ENCODE peak calls at places on chromosome 14, in ten cellular contexts. One of them, this sample, is unnamed. For H3K36me3, the result is how much of the 10 kb centered on the place peaks cover.

GRCh38 chr14:97692084-97692483 is 894.9 kb downstream of the VRK1 start:
- DNase-seq in right lobe of liver: no peak
- DNase-seq in heart left ventricle: no peak
- DNase-seq in suprapubic skin: no peak
- DNase-seq in Peyer's patch: no peak
- DNase-seq in adrenal gland: no peak
- DNase-seq in ovary: no peak
- DNase-seq in H1: no peak
- DNase-seq in tibial nerve: no peak
- DNase-seq in prostate gland: no peak
- DNase-seq in this sample: no peak

GRCh38 chr14:24690492-24690891 is 56.5 kb upstream of the GZMB start:
- DNase-seq in H1: peak
- DNase-seq in prostate gland: no peak
- DNase-seq in right lobe of liver: no peak
- DNase-seq in Peyer's patch: no peak
- DNase-seq in tibial nerve: no peak
- DNase-seq in ovary: no peak
- DNase-seq in suprapubic skin: no peak
- DNase-seq in heart left ventricle: no peak
- DNase-seq in adrenal gland: no peak
- DNase-seq in this sample: no peak

GRCh38 chr14:32588448-32589320 is 259.6 kb downstream of the AKAP6 start:
- DNase-seq in right lobe of liver: no peak
- DNase-seq in heart left ventricle: no peak
- DNase-seq in prostate gland: no peak
- DNase-seq in Peyer's patch: no peak
- DNase-seq in adrenal gland: no peak
- DNase-seq in ovary: no peak
- DNase-seq in tibial nerve: no peak
- DNase-seq in suprapubic skin: no peak
- DNase-seq in H1: no peak
- DNase-seq in this sample: no peak

GRCh38 chr14:57865066-57865449 is 834 bp downstream of the SLC35F4 start:
- DNase-seq in right lobe of liver: no peak
- DNase-seq in Peyer's patch: no peak
- DNase-seq in ovary: peak
- DNase-seq in suprapubic skin: no peak
- DNase-seq in tibial nerve: no peak
- DNase-seq in heart left ventricle: no peak
- DNase-seq in H1: no peak
- DNase-seq in prostate gland: no peak
- DNase-seq in adrenal gland: no peak
- DNase-seq in this sample: no peak

GRCh38 chr14:38838049-38838978 is 264.7 kb downstream of the SEC23A start:
- DNase-seq in Peyer's patch: peak
- DNase-seq in H1: no peak
- DNase-seq in adrenal gland: no peak
- DNase-seq in ovary: no peak
- DNase-seq in right lobe of liver: no peak
- DNase-seq in suprapubic skin: no peak
- DNase-seq in heart left ventricle: no peak
- DNase-seq in prostate gland: no peak
- DNase-seq in tibial nerve: no peak
- DNase-seq in this sample: peak

GRCh38 chr14:32601908-32602307 is 272.8 kb downstream of the AKAP6 start:
- DNase-seq in Peyer's patch: no peak
- DNase-seq in adrenal gland: no peak
- DNase-seq in heart left ventricle: no peak
- DNase-seq in suprapubic skin: no peak
- DNase-seq in prostate gland: no peak
- DNase-seq in right lobe of liver: no peak
- DNase-seq in ovary: no peak
- DNase-seq in H1: no peak
- DNase-seq in tibial nerve: no peak
- DNase-seq in this sample: no peak

GRCh38 chr14:53537421-53538315 is 384.5 kb upstream of the DDHD1 start:
- DNase-seq in adrenal gland: no peak
- DNase-seq in tibial nerve: no peak
- DNase-seq in ovary: no peak
- DNase-seq in Peyer's patch: no peak
- DNase-seq in prostate gland: no peak
- DNase-seq in right lobe of liver: no peak
- DNase-seq in H1: no peak
- DNase-seq in suprapubic skin: no peak
- DNase-seq in heart left ventricle: no peak
- DNase-seq in this sample: peak

GRCh38 chr14:102086346-102086971 is 385 bp downstream of the HSP90AA1 start:
- DNase-seq in adrenal gland: peak
- DNase-seq in tibial nerve: peak
- DNase-seq in Peyer's patch: peak
- DNase-seq in ovary: peak
- DNase-seq in right lobe of liver: no peak
- DNase-seq in H1: no peak
- DNase-seq in prostate gland: peak
- DNase-seq in suprapubic skin: no peak
- DNase-seq in heart left ventricle: peak
- DNase-seq in this sample: peak

GRCh38 chr14:104770072-104770579 is 17.2 kb downstream of the SIVA1 start:
- DNase-seq in prostate gland: no peak
- DNase-seq in Peyer's patch: no peak
- DNase-seq in right lobe of liver: no peak
- DNase-seq in adrenal gland: no peak
- DNase-seq in tibial nerve: no peak
- DNase-seq in H1: no peak
- DNase-seq in ovary: no peak
- DNase-seq in heart left ventricle: peak
- DNase-seq in suprapubic skin: no peak
- DNase-seq in this sample: no peak

GRCh38 chr14:104771918-104772706 is 19.2 kb downstream of the SIVA1 start:
- DNase-seq in heart left ventricle: peak
- DNase-seq in Peyer's patch: no peak
- DNase-seq in tibial nerve: no peak
- DNase-seq in prostate gland: no peak
- DNase-seq in suprapubic skin: no peak
- DNase-seq in H1: no peak
- DNase-seq in right lobe of liver: no peak
- DNase-seq in adrenal gland: no peak
- DNase-seq in ovary: no peak
- DNase-seq in this sample: no peak

GRCh38 chr14:104771374-104771773 is 18.4 kb downstream of the SIVA1 start:
- DNase-seq in Peyer's patch: no peak
- DNase-seq in adrenal gland: no peak
- DNase-seq in ovary: no peak
- DNase-seq in right lobe of liver: no peak
- DNase-seq in suprapubic skin: no peak
- DNase-seq in prostate gland: no peak
- DNase-seq in tibial nerve: no peak
- DNase-seq in H1: no peak
- DNase-seq in heart left ventricle: peak
- DNase-seq in this sample: no peak

GRCh38 chr14:104769324-104770071 is 16.6 kb downstream of the SIVA1 start:
- DNase-seq in adrenal gland: no peak
- DNase-seq in ovary: no peak
- DNase-seq in tibial nerve: no peak
- DNase-seq in right lobe of liver: no peak
- DNase-seq in heart left ventricle: peak
- DNase-seq in prostate gland: no peak
- DNase-seq in H1: no peak
- DNase-seq in Peyer's patch: no peak
- DNase-seq in suprapubic skin: no peak
- DNase-seq in this sample: no peak

GRCh38 chr14:104770851-104771272 is 17.9 kb downstream of the SIVA1 start:
- DNase-seq in tibial nerve: no peak
- DNase-seq in ovary: no peak
- DNase-seq in adrenal gland: no peak
- DNase-seq in right lobe of liver: no peak
- DNase-seq in suprapubic skin: no peak
- DNase-seq in Peyer's patch: no peak
- DNase-seq in prostate gland: no peak
- DNase-seq in heart left ventricle: peak
- DNase-seq in H1: no peak
- DNase-seq in this sample: no peak
- H3K36me3 ChIP-seq in tibial nerve: under half
- H3K36me3 ChIP-seq in ovary: under half
- H3K36me3 ChIP-seq in adrenal gland: under half
- H3K36me3 ChIP-seq in right lobe of liver: under half
- H3K36me3 ChIP-seq in suprapubic skin: half or more
- H3K36me3 ChIP-seq in Peyer's patch: half or more
- H3K36me3 ChIP-seq in prostate gland: under half
- H3K36me3 ChIP-seq in heart left ventricle: half or more
- H3K36me3 ChIP-seq in H1: under half
- H3K36me3 ChIP-seq in this sample: under half

GRCh38 chr14:69612759-69613145 is 1.4 kb downstream of the SUSD6 start:
- DNase-seq in tibial nerve: no peak
- DNase-seq in ovary: no peak
- DNase-seq in Peyer's patch: no peak
- DNase-seq in right lobe of liver: no peak
- DNase-seq in heart left ventricle: no peak
- DNase-seq in suprapubic skin: no peak
- DNase-seq in adrenal gland: no peak
- DNase-seq in prostate gland: peak
- DNase-seq in H1: no peak
- DNase-seq in this sample: no peak

GRCh38 chr14:69614592-69614991 is 3.2 kb downstream of the SUSD6 start:
- DNase-seq in adrenal gland: no peak
- DNase-seq in heart left ventricle: peak
- DNase-seq in ovary: no peak
- DNase-seq in tibial nerve: peak
- DNase-seq in prostate gland: no peak
- DNase-seq in H1: no peak
- DNase-seq in suprapubic skin: no peak
- DNase-seq in right lobe of liver: no peak
- DNase-seq in Peyer's patch: no peak
- DNase-seq in this sample: peak

GRCh38 chr14:69612014-69612758 is 790 bp downstream of the SUSD6 start:
- DNase-seq in adrenal gland: peak
- DNase-seq in Peyer's patch: peak
- DNase-seq in prostate gland: peak
- DNase-seq in right lobe of liver: peak
- DNase-seq in tibial nerve: peak
- DNase-seq in heart left ventricle: peak
- DNase-seq in ovary: peak
- DNase-seq in suprapubic skin: no peak
- DNase-seq in H1: no peak
- DNase-seq in this sample: peak

GRCh38 chr14:69611264-69612013 is at the start of gene SUSD6:
- DNase-seq in heart left ventricle: peak
- DNase-seq in H1: peak
- DNase-seq in adrenal gland: peak
- DNase-seq in Peyer's patch: peak
- DNase-seq in ovary: peak
- DNase-seq in tibial nerve: peak
- DNase-seq in right lobe of liver: peak
- DNase-seq in prostate gland: peak
- DNase-seq in suprapubic skin: peak
- DNase-seq in this sample: peak

GRCh38 chr14:69613312-69614073 is 2.1 kb downstream of the SUSD6 start:
- DNase-seq in prostate gland: no peak
- DNase-seq in heart left ventricle: no peak
- DNase-seq in ovary: no peak
- DNase-seq in Peyer's patch: no peak
- DNase-seq in right lobe of liver: no peak
- DNase-seq in adrenal gland: no peak
- DNase-seq in tibial nerve: no peak
- DNase-seq in H1: no peak
- DNase-seq in suprapubic skin: no peak
- DNase-seq in this sample: no peak
- TF ChIP-seq POLR2A in prostate gland: no peak
- TF ChIP-seq POLR2A in heart left ventricle: no peak
- TF ChIP-seq POLR2A in ovary: no peak
- TF ChIP-seq POLR2A in Peyer's patch: no peak
- TF ChIP-seq POLR2A in right lobe of liver: no peak
- TF ChIP-seq POLR2A in adrenal gland: no peak
- TF ChIP-seq POLR2A in tibial nerve: no peak
- TF ChIP-seq POLR2A in H1: no peak
- TF ChIP-seq POLR2A in suprapubic skin: no peak
- TF ChIP-seq POLR2A in this sample: no peak

GRCh38 chr14:91292476-91292875 is 48.0 kb upstream of the GPR68 start:
- DNase-seq in tibial nerve: no peak
- DNase-seq in adrenal gland: no peak
- DNase-seq in suprapubic skin: no peak
- DNase-seq in ovary: no peak
- DNase-seq in H1: no peak
- DNase-seq in heart left ventricle: no peak
- DNase-seq in prostate gland: no peak
- DNase-seq in right lobe of liver: no peak
- DNase-seq in Peyer's patch: no peak
- DNase-seq in this sample: no peak
- H3K36me3 ChIP-seq in tibial nerve: under half
- H3K36me3 ChIP-seq in adrenal gland: under half
- H3K36me3 ChIP-seq in suprapubic skin: under half
- H3K36me3 ChIP-seq in ovary: under half
- H3K36me3 ChIP-seq in H1: under half
- H3K36me3 ChIP-seq in heart left ventricle: under half
- H3K36me3 ChIP-seq in prostate gland: under half
- H3K36me3 ChIP-seq in right lobe of liver: under half
- H3K36me3 ChIP-seq in Peyer's patch: half or more
- H3K36me3 ChIP-seq in this sample: under half

GRCh38 chr14:68316078-68316868 is 476.6 kb downstream of the ZFP36L1 start:
- DNase-seq in Peyer's patch: no peak
- DNase-seq in tibial nerve: no peak
- DNase-seq in adrenal gland: no peak
- DNase-seq in right lobe of liver: no peak
- DNase-seq in prostate gland: no peak
- DNase-seq in heart left ventricle: no peak
- DNase-seq in ovary: no peak
- DNase-seq in suprapubic skin: no peak
- DNase-seq in H1: no peak
- DNase-seq in this sample: no peak

GRCh38 chr14:68314642-68315041 is 478.2 kb downstream of the ZFP36L1 start:
- DNase-seq in right lobe of liver: no peak
- DNase-seq in prostate gland: no peak
- DNase-seq in Peyer's patch: no peak
- DNase-seq in suprapubic skin: no peak
- DNase-seq in ovary: no peak
- DNase-seq in H1: no peak
- DNase-seq in heart left ventricle: no peak
- DNase-seq in tibial nerve: no peak
- DNase-seq in adrenal gland: no peak
- DNase-seq in this sample: no peak

GRCh38 chr14:68309631-68310030 is 483.2 kb downstream of the ZFP36L1 start:
- DNase-seq in adrenal gland: no peak
- DNase-seq in suprapubic skin: no peak
- DNase-seq in heart left ventricle: peak
- DNase-seq in right lobe of liver: no peak
- DNase-seq in tibial nerve: no peak
- DNase-seq in ovary: no peak
- DNase-seq in prostate gland: no peak
- DNase-seq in H1: no peak
- DNase-seq in Peyer's patch: no peak
- DNase-seq in this sample: no peak

GRCh38 chr14:68312300-68312699 is 480.6 kb downstream of the ZFP36L1 start:
- DNase-seq in Peyer's patch: no peak
- DNase-seq in heart left ventricle: no peak
- DNase-seq in adrenal gland: no peak
- DNase-seq in ovary: no peak
- DNase-seq in prostate gland: no peak
- DNase-seq in right lobe of liver: no peak
- DNase-seq in suprapubic skin: no peak
- DNase-seq in H1: no peak
- DNase-seq in tibial nerve: no peak
- DNase-seq in this sample: no peak

DNA sequence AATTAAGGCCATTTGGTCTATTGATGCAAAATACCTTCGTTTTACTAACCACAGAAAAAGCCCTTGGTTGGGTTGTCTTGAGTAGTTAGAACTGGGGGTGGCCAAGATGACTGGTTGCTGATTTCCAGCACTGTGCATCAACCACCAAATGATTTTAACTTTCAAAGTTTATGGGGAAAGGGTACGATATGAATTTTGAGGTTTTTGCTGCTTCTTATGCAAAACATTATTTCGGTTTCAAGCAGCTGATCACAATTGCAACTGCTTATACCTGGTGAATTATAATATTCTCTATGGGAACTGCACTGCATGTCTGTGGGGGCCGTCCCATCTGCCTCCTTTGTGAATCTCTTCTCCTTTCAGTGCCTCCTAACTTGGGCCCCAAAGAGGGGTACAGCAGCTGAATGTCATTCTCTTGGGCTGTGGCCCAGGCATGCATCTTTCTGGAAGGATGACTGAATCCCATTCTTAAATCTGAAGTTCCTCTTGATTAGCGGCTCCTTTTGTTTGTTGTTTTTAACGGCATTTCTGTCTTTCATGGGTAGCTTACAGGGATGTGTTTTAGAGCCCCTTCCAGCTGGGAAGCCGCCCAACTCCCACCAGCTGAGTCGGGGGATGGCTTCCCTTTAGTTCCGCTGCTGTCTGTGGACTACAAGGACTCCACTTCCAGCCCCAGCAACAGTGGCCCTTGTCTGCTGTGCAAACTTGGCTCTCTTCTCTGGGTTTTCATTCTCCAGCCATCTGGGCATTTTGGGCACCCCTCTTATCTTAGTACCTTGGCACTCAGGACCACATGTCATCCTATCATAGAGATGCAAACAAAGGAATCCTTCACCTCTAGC is 479.8 kb downstream of the ZFP36L1 start:
- DNase-seq in suprapubic skin: no peak
- DNase-seq in tibial nerve: no peak
- DNase-seq in heart left ventricle: no peak
- DNase-seq in right lobe of liver: no peak
- DNase-seq in prostate gland: no peak
- DNase-seq in adrenal gland: no peak
- DNase-seq in Peyer's patch: no peak
- DNase-seq in ovary: no peak
- DNase-seq in H1: no peak
- DNase-seq in this sample: no peak
- TF ChIP-seq POLR2A in suprapubic skin: no peak
- TF ChIP-seq POLR2A in tibial nerve: no peak
- TF ChIP-seq POLR2A in heart left ventricle: no peak
- TF ChIP-seq POLR2A in right lobe of liver: no peak
- TF ChIP-seq POLR2A in prostate gland: no peak
- TF ChIP-seq POLR2A in adrenal gland: no peak
- TF ChIP-seq POLR2A in Peyer's patch: no peak
- TF ChIP-seq POLR2A in ovary: no peak
- TF ChIP-seq POLR2A in H1: no peak
- TF ChIP-seq POLR2A in this sample: no peak